ENCODE peak calls at places on chromosome 21, in seven cellular contexts. K is fibroblast of lung, O is EL, M is colonic mucosa, D is activated T-cell treated with anti-CD3 and anti-CD28 coated beads for 1 hour, X is Calu3, Z is GM23248. E is an unnamed sample.

GRCh38 chr21:45809421-45809820 is 165.9 kb downstream of the PCBP3 start:
- DNase-seq in K (no peak), O (no peak), M (peak), D (no peak), X (no peak), Z (no peak), E (no peak)

GRCh38 chr21:40255665-40256064 is 388.4 kb downstream of the PCP4 start:
- DNase-seq in K (no peak), O (no peak), M (no peak), D (no peak), X (no peak), Z (no peak), E (no peak)

GRCh38 chr21:45352621-45353125 is 52.3 kb upstream of the COL18A1 start:
- DNase-seq in K (no peak), O (no peak), M (no peak), D (no peak), X (no peak), Z (no peak), E (no peak)

GRCh38 chr21:45612096-45613019 is 31.2 kb upstream of the PCBP3 start:
- DNase-seq in K (peak), O (peak), M (no peak), D (no peak), X (no peak), Z (peak), E (peak)

GRCh38 chr21:32021319-32022027 is 148.7 kb downstream of the HUNK start:
- DNase-seq in K (no peak), O (no peak), M (peak), D (no peak), X (no peak), Z (peak), E (no peak)

GRCh38 chr21:45644041-45644906 is 749 bp downstream of the PCBP3 start:
- DNase-seq in K (no peak), O (no peak), M (no peak), D (no peak), X (no peak), Z (peak), E (peak)

GRCh38 chr21:41673596-41674335 is 93.1 kb downstream of the RIPK4 start:
- DNase-seq in K (no peak), O (no peak), M (no peak), D (no peak), X (no peak), Z (no peak), E (no peak)

GRCh38 chr21:23009360-23009759 is 2011.2 kb downstream of the NCAM2 start:
- DNase-seq in K (no peak), O (no peak), M (no peak), D (no peak), X (no peak), Z (no peak), E (no peak)

GRCh38 chr21:44887126-44887806 is 13.8 kb upstream of the PTTG1IP start:
- DNase-seq in K (no peak), O (no peak), M (no peak), D (no peak), X (no peak), Z (no peak), E (no peak)

GRCh38 chr21:40759061-40759460 is 87.9 kb downstream of the DSCAM start:
- DNase-seq in K (no peak), O (no peak), M (no peak), D (no peak), X (no peak), Z (no peak), E (no peak)

GRCh38 chr21:31351973-31352372 is 7.9 kb upstream of the TIAM1 start:
- DNase-seq in K (no peak), O (no peak), M (no peak), D (no peak), X (no peak), Z (peak), E (no peak)

GRCh38 chr21:43927591-43928229 is 62.7 kb downstream of the AGPAT3 start:
- DNase-seq in K (no peak), O (no peak), M (no peak), D (no peak), X (no peak), Z (no peak), E (no peak)

GRCh38 chr21:36310016-36310415 is 10.0 kb upstream of the MORC3 start:
- DNase-seq in K (no peak), O (no peak), M (no peak), D (no peak), X (no peak), Z (no peak), E (no peak)

GRCh38 chr21:39434950-39435349 is 10.6 kb downstream of the LCA5L start:
- DNase-seq in K (no peak), O (no peak), M (no peak), D (no peak), X (no peak), Z (peak), E (peak)

GRCh38 chr21:32977216-32977615 is 48.5 kb upstream of the OLIG2 start:
- DNase-seq in K (no peak), O (no peak), M (no peak), D (no peak), X (no peak), Z (no peak), E (no peak)

GRCh38 chr21:33212159-33212851 is 17.4 kb upstream of the IFNAR2 start:
- DNase-seq in K (peak), O (peak), M (no peak), D (no peak), X (no peak), Z (peak), E (peak)

GRCh38 chr21:39523398-39523797 is 71.6 kb downstream of the SH3BGR start:
- DNase-seq in K (no peak), O (no peak), M (peak), D (no peak), X (peak), Z (no peak), E (no peak)